ENCODE peak calls at places on chromosomes 5 and 9, in five cellular contexts. B, R, F, A and U are unnamed samples.

GRCh38 chr9:8963882-8964281 is 1164.3 kb upstream of the DMAC1 start:
- DNase-seq in R (no peak), A (no peak), B (no peak), F (no peak), U (no peak)

GRCh38 chr9:79129865-79130480 is 441.8 kb upstream of the TLE4 start:
- DNase-seq in R (no peak), B (no peak), A (peak), F (no peak), U (no peak)

GRCh38 chr5:146291421-146292074 is 47.1 kb upstream of the POU4F3 start:
- DNase-seq in R (no peak), B (no peak), F (no peak), A (no peak), U (no peak)

GRCh38 chr5:78647838-78648358 is 674 bp downstream of the LHFPL2 start:
- DNase-seq in R (no peak), B (peak), F (no peak), A (no peak), U (no peak)

GRCh38 chr5:143471041-143471509 is 67.6 kb upstream of the NR3C1 start:
- DNase-seq in F (no peak), B (no peak), A (no peak), R (no peak), U (no peak)

GRCh38 chr5:55903121-55903701 is 52.1 kb downstream of the IL31RA start:
- DNase-seq in A (peak), F (peak), B (no peak), R (peak), U (peak)

GRCh38 chr5:94890907-94891306 is 272.4 kb downstream of the SLF1 start:
- DNase-seq in F (no peak), R (no peak), B (no peak), A (no peak), U (no peak)

GRCh38 chr5:100560860-100561259 is 25.7 kb downstream of the FAM174A start:
- DNase-seq in F (no peak), R (no peak), A (no peak), B (no peak), U (no peak)

GRCh38 chr9:32701321-32702022 is 66.0 kb upstream of the TAF1L start:
- DNase-seq in A (no peak), B (no peak), R (no peak), F (no peak), U (no peak)

GRCh38 chr5:55749387-55749786 is 11.5 kb downstream of the DDX4 start:
- DNase-seq in R (no peak), A (no peak), F (no peak), B (no peak), U (no peak)

GRCh38 chr5:150213530-150213929 is 23.7 kb downstream of the SLC6A7 start:
- DNase-seq in F (no peak), R (no peak), A (no peak), B (no peak), U (no peak)

GRCh38 chr9:77291714-77292113 is 114.4 kb downstream of the VPS13A start:
- DNase-seq in R (no peak), B (no peak), F (no peak), A (no peak), U (no peak)

GRCh38 chr9:33168941-33169544 is 1.9 kb upstream of the B4GALT1 start:
- DNase-seq in F (no peak), R (no peak), B (no peak), A (no peak), U (no peak)

GRCh38 chr5:34789021-34789531 is 49.9 kb upstream of the TTC23L start:
- DNase-seq in F (no peak), B (no peak), A (no peak), R (no peak), U (no peak)

GRCh38 chr9:124385623-124386022 is 29.6 kb downstream of the PSMB7 start:
- DNase-seq in A (no peak), R (no peak), F (no peak), B (no peak), U (no peak)

GRCh38 chr5:86625148-86625547 is 7.4 kb downstream of the COX7C start:
- DNase-seq in B (no peak), F (no peak), R (no peak), A (no peak), U (no peak)